ENCODE peak calls at places on chromosomes 6 and 20, in seven cellular contexts. F, W, Y, N, V, C and Z are unnamed samples.

GRCh38 chr6:153032255-153032882 is 29.9 kb upstream of the MTRF1L start:
- DNase-seq in F (peak), W (no peak), Y (peak), N (no peak), V (peak), C (peak), Z (peak)

GRCh38 chr6:142857609-142858195 is 87.3 kb downstream of the HIVEP2 start:
- DNase-seq in F (no peak), W (no peak), Y (no peak), N (no peak), V (no peak), C (no peak), Z (no peak)

GRCh38 chr20:9510926-9511325 is 3.5 kb upstream of the LAMP5 start:
- DNase-seq in F (no peak), W (no peak), Y (no peak), N (no peak), V (no peak), C (no peak), Z (no peak)

GRCh38 chr20:8464368-8464767 is 332.3 kb downstream of the PLCB1 start:
- DNase-seq in F (no peak), W (no peak), Y (peak), N (no peak), V (no peak), C (peak), Z (peak)

GRCh38 chr6:23036401-23036983 is 467.1 kb downstream of the HDGFL1 start:
- DNase-seq in F (no peak), W (no peak), Y (no peak), N (no peak), V (peak), C (no peak), Z (no peak)

GRCh38 chr6:3284436-3284876 is 25.7 kb downstream of the PSMG4 start:
- DNase-seq in F (no peak), W (no peak), Y (no peak), N (peak), V (no peak), C (no peak), Z (no peak)

GRCh38 chr6:63635563-63636515 is at the start of gene PHF3:
- DNase-seq in F (peak), W (peak), Y (peak), N (peak), V (peak), C (peak), Z (peak)

GRCh38 chr6:139327038-139327437 is 35.2 kb upstream of the TXLNB start:
- DNase-seq in F (no peak), W (no peak), Y (no peak), N (no peak), V (no peak), C (no peak), Z (no peak)

GRCh38 chr20:55052464-55052863 is 577.1 kb downstream of the DOK5 start:
- DNase-seq in F (no peak), W (no peak), Y (no peak), N (no peak), V (no peak), C (no peak), Z (no peak)

GRCh38 chr20:55058938-55059337 is 583.5 kb downstream of the DOK5 start:
- DNase-seq in F (no peak), W (no peak), Y (no peak), N (no peak), V (no peak), C (no peak), Z (no peak)

GRCh38 chr20:55054443-55054842 is 579.0 kb downstream of the DOK5 start:
- DNase-seq in F (no peak), W (no peak), Y (peak), N (no peak), V (no peak), C (no peak), Z (no peak)

GRCh38 chr20:55053389-55053788 is 578.0 kb downstream of the DOK5 start:
- DNase-seq in F (no peak), W (no peak), Y (no peak), N (no peak), V (no peak), C (no peak), Z (no peak)

DNA sequence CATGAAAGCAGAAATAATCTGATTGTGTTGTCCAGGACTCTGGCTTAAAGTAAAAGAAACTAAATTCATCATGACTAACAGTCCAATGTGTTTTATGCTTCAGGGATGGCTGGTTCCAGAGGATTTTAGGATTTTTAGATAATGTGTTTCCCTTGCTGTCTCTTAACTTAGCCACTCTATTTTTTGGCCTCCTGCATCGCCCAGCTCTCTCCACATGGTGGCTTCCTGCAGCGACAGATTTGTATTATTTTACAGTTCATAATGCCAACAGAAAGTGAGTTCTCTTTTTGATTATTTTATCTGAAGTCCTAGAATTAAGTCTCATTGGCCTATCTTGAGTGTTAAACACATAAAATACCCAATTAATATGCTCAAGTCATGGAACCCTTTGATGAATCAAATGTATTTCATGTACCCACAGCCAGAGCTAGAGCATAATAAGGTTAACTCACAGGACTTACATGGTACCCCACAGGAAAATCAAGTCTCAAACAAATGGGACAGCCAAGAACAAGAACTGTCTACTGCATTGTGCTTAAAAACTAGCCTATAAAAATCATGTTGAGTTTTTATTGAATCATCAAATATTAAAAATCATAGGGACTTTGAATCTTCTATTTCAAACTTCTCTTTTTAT is 582.5 kb downstream of the DOK5 start:
- DNase-seq in F (no peak), W (no peak), Y (peak), N (no peak), V (no peak), C (no peak), Z (no peak)
- TF ChIP-seq CTCF in F (no peak), W (peak), Y (peak), N (no peak), V (no peak), C (no peak), Z (no peak)

GRCh38 chr20:20003088-20003954 is 13.8 kb upstream of the NAA20 start:
- DNase-seq in F (no peak), W (no peak), Y (peak), N (peak), V (peak), C (no peak), Z (peak)
- H3K4me3 ChIP-seq in F (no peak), W (peak), Y (no peak), N (peak), V (peak), C (no peak), Z (peak)

DNA sequence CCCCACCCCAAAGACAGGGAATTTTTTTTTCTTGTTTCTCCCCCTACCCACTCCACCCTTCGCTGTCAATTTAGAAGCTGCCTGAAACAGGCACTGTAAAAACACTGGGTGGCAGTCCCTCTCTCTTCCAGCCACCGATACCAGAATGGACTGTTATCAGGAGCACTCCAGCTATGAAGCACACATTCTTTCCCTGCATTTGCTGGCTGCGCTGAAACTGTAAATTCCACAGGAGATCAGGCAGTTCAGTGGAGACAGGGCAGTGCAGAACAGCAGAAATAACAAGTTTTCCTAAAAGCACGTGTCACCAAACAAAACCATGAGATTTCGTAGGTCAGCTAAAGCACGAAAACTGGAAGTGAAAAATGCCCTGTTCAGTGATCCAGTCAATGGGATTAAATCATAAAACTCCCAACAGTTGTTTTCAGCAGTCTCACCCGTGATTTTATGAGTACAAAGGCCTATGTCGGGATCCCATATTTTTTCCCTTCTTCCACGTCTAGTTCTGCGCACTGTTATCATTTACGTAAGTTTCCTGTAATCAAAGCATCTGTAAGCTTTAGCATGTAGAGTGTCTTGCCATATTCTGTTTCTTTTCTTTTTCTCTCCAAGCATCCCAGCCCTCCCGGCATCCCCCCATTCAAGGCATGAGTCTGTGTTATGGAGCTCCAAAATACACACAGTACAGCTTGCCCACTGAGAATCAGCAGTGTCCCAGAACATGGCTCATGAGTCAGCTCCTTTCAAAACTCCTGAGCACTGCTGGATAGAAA is 359.9 kb upstream of the EPHA7 start:
- DNase-seq in F (no peak), W (no peak), Y (no peak), N (no peak), V (peak), C (peak), Z (peak)
- TF ChIP-seq CTCF in F (no peak), W (no peak), Y (no peak), N (no peak), V (peak), C (no peak), Z (peak)

DNA sequence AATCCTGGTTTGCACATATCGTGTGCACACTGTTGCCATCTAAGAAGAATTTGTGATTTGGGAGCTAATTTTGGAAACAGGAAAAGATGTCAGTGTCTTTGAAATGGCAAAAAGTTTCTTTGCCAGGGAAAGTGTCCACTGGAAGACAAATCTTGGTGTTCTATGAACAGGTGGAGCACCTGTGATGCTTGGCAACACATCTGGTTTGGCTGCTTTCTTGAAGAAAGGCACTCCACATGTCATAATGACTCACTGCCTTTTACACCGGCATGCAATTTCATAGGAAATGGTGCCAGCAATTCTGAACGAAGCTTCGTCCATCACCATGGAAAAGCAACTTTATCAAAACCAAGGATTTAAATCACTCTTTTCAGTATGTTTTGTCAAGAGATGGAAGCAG is 1040.1 kb upstream of the MAP3K7 start:
- DNase-seq in F (no peak), W (no peak), Y (peak), N (no peak), V (no peak), C (no peak), Z (no peak)
- H3K4me3 ChIP-seq in F (no peak), W (no peak), Y (no peak), N (no peak), V (no peak), C (no peak), Z (no peak)

GRCh38 chr6:157272866-157273755 is 50.2 kb downstream of the TMEM242 start:
- DNase-seq in F (peak), W (no peak), Y (no peak), N (no peak), V (no peak), C (no peak), Z (no peak)

GRCh38 chr6:157271441-157271840 is 51.9 kb downstream of the TMEM242 start:
- DNase-seq in F (no peak), W (no peak), Y (no peak), N (peak), V (no peak), C (no peak), Z (no peak)

GRCh38 chr6:157272372-157272771 is 50.9 kb downstream of the TMEM242 start:
- DNase-seq in F (no peak), W (no peak), Y (no peak), N (no peak), V (no peak), C (no peak), Z (no peak)

GRCh38 chr6:157270916-157271315 is 52.4 kb downstream of the TMEM242 start:
- DNase-seq in F (no peak), W (no peak), Y (peak), N (no peak), V (no peak), C (no peak), Z (no peak)

GRCh38 chr6:157271911-157272310 is 51.4 kb downstream of the TMEM242 start:
- DNase-seq in F (no peak), W (no peak), Y (no peak), N (no peak), V (no peak), C (no peak), Z (no peak)
- TF ChIP-seq CTCF in F (no peak), W (no peak), Y (no peak), N (no peak), V (no peak), C (no peak), Z (no peak)

GRCh38 chr20:59031326-59032022 is 661 bp downstream of the ATP5F1E start:
- DNase-seq in F (no peak), W (no peak), Y (no peak), N (no peak), V (no peak), C (no peak), Z (no peak)

GRCh38 chr20:59030911-59031310 is 1.2 kb downstream of the ATP5F1E start:
- DNase-seq in F (no peak), W (no peak), Y (no peak), N (no peak), V (no peak), C (no peak), Z (no peak)

GRCh38 chr20:59026904-59027745 is 5.0 kb downstream of the ATP5F1E start:
- DNase-seq in F (no peak), W (no peak), Y (no peak), N (no peak), V (no peak), C (no peak), Z (no peak)

GRCh38 chr20:59027746-59028320 is 4.3 kb downstream of the ATP5F1E start:
- DNase-seq in F (peak), W (no peak), Y (no peak), N (no peak), V (peak), C (no peak), Z (peak)

GRCh38 chr20:59028812-59029211 is 3.3 kb downstream of the ATP5F1E start:
- DNase-seq in F (no peak), W (no peak), Y (no peak), N (no peak), V (no peak), C (no peak), Z (no peak)
- H3K4me3 ChIP-seq in F (no peak), W (peak), Y (peak), N (no peak), V (peak), C (no peak), Z (peak)

GRCh38 chr6:134826889-134827737 is 122.8 kb downstream of the ALDH8A1 start:
- DNase-seq in F (peak), W (no peak), Y (peak), N (peak), V (peak), C (no peak), Z (peak)
- TF ChIP-seq CTCF in F (peak), W (no peak), Y (peak), N (peak), V (no peak), C (no peak), Z (peak)

GRCh38 chr20:12237772-12238171 is 320.1 kb downstream of the BTBD3 start:
- DNase-seq in F (no peak), W (no peak), Y (no peak), N (no peak), V (no peak), C (no peak), Z (peak)
- H3K4me3 ChIP-seq in F (no peak), W (no peak), Y (no peak), N (no peak), V (no peak), C (no peak), Z (no peak)

GRCh38 chr6:39303425-39304153 is 10.6 kb downstream of the KCNK17 start:
- DNase-seq in F (no peak), W (no peak), Y (no peak), N (no peak), V (no peak), C (no peak), Z (no peak)
- TF ChIP-seq CTCF in F (no peak), W (peak), Y (no peak), N (no peak), V (no peak), C (no peak), Z (no peak)

DNA sequence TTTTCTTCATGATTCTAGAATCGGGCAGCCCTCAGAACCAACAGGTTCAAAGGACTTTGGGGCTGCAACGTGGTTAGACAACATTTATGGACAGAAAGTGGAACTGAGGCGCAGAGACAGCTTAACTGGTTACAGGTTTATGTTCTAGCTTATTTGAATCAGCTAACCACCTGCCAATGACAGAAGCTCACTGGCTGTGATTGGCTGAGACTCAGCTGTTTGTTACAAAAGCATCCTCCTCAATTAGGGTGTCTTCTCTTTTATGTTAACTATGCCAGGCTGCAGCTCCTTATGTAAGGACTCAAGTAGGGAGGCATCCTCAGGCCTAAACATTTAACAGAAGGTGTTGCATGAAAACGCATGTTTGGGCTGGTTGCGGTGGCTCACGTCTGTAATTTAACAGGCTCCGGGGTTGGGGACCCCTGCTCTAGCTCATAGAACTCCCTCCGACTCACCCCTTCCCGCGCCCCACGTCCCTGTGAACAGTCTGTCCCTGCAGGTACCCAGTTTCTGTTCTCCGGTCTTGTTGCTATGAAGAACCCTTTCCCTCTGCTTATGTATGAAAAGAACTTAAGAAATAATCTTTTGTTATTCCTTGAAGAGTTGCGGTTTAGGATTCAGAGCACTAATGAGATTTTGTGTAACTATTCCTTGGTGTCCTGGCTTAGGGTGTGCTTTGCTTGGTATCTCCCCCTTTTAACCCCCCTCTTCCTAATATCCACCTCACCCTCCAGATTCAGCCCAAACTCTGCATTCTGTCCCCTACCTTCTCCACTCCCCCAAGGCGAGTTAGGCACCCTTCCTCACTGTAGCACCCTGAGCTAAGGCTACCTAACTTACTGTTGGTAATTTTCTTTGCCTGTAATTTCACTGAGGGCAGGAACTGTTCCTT is 1.2 kb upstream of the TMEM181 start:
- DNase-seq in F (no peak), W (no peak), Y (no peak), N (peak), V (no peak), C (no peak), Z (no peak)
- H3K4me3 ChIP-seq in F (no peak), W (peak), Y (no peak), N (no peak), V (no peak), C (no peak), Z (no peak)